ENCODE peak calls at places on chromosomes 2 and 18, in ten cellular contexts. D is GM12878; B is IMR-90; Q is A673; W is neural progenitor cell; V is CD4-positive, CD25-positive, alpha-beta regulatory T cell; S is gastrocnemius medialis; P is psoas muscle; F is kidney; X is prostate gland. J is an unnamed sample.
A peak's percentile ranks its signal among the peaks of the same experiment; 100 is the strongest.

GRCh38 chr18:53380063-53380639 is 844.3 kb downstream of the MBD2 start:
- DNase-seq in F (no peak), B (peak; percentile 31), P (no peak), X (no peak), W (peak; percentile 57), D (peak; percentile 3), Q (peak; percentile 77), S (no peak), V (peak; percentile 30), J (no peak)

GRCh38 chr18:32542221-32542798 is 71.6 kb upstream of the GAREM1 start:
- DNase-seq in D (no peak), W (peak; percentile 13), S (no peak), V (no peak), Q (no peak), F (no peak), P (no peak), X (no peak), B (peak; percentile 5), J (no peak)

GRCh38 chr2:200616656-200617055 is 30.8 kb downstream of the AOX1 start:
- DNase-seq in P (no peak), W (no peak), Q (no peak), V (no peak), F (no peak), B (peak; percentile 50), X (no peak), D (no peak), S (no peak), J (no peak)

GRCh38 chr2:20538308-20539132 is 91.6 kb downstream of the RHOB start:
- DNase-seq in F (no peak), X (no peak), S (peak; percentile 97), Q (no peak), V (no peak), D (no peak), W (no peak), P (peak; percentile 89), B (no peak), J (no peak)

GRCh38 chr2:9735335-9735734 is 104.5 kb upstream of the YWHAQ start:
- DNase-seq in X (no peak), W (no peak), F (no peak), S (no peak), D (no peak), P (no peak), Q (no peak), V (peak; percentile 71), B (no peak), J (no peak)

GRCh38 chr18:74425876-74426275 is 31.2 kb downstream of the DIPK1C start:
- DNase-seq in V (no peak), W (no peak), X (no peak), Q (no peak), S (no peak), D (no peak), F (no peak), B (no peak), P (no peak), J (no peak)

GRCh38 chr2:24818721-24819167 is 25.5 kb downstream of the CENPO start:
- DNase-seq in Q (no peak), S (no peak), B (peak; percentile 63), D (no peak), W (no peak), F (peak; percentile 25), P (peak; percentile 19), V (peak; percentile 14), X (peak; percentile 1), J (peak; percentile 49)

GRCh38 chr2:177525351-177525750 is 132.8 kb downstream of the AGPS start:
- DNase-seq in B (peak; percentile 2), V (no peak), D (no peak), S (no peak), F (no peak), X (no peak), W (no peak), P (no peak), Q (no peak), J (no peak)

GRCh38 chr2:181680937-181681811 is 857 bp upstream of the NEUROD1 start:
- DNase-seq in F (peak; percentile 61), X (no peak), S (no peak), B (no peak), D (no peak), Q (no peak), P (no peak), W (no peak), V (no peak), J (no peak)

GRCh38 chr2:181683518-181684453 is 3.5 kb upstream of the NEUROD1 start:
- DNase-seq in V (no peak), B (peak; percentile 18), P (no peak), X (no peak), W (peak; percentile 95), D (no peak), F (peak; percentile 67), Q (peak; percentile 63), S (no peak), J (no peak)

GRCh38 chr2:181682026-181682789 is 1.9 kb upstream of the NEUROD1 start:
- DNase-seq in F (peak; percentile 31), X (no peak), B (no peak), W (no peak), S (no peak), V (no peak), D (no peak), Q (no peak), P (no peak), J (no peak)

GRCh38 chr2:181684454-181685149 is 4.3 kb upstream of the NEUROD1 start:
- DNase-seq in X (no peak), F (peak; percentile 47), S (no peak), W (no peak), B (no peak), P (no peak), Q (no peak), D (no peak), V (no peak), J (no peak)

DNA sequence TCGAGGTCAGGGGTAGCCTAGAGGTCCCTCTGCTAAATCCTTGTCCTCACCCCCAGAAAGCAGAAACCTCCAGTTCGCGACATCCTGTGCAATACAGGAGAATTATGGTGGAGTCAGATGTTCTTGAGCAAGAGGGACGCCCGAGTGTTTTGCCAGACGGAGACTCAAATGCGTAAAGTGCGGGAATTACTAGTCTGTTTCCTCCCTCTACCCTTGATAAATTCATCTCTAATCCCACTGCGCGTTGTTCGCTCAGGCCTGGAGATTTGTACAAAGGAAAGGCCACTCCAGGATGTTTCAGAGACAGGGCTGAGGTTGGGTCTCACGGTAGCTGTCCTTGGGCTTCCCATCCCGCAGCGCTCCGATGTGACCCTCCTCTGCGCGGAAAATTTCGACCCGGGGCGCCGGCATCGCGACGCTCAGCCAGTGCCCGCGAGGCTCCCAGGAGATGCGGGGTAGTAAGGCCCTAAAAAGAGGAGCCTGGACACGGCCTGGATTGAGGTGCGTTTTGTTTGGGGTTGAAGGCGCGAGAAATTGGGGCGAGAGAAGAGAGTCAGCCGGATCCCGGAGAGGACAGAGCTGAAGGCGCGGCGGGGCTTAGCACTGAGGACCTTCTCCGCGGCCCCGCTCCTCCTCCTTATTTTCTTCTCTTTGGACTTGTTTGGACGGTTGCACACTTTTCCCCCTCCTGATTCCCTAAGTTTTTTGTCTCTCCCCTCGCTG is 2.6 kb upstream of the NEUROD1 start:
- DNase-seq in D (no peak), B (no peak), F (peak; percentile 55), X (no peak), W (peak; percentile 32), S (no peak), V (no peak), Q (no peak), P (no peak), J (no peak)
- H3K9me3 ChIP-seq in D (peaks cover 2% of the 10 kb centered on the region), B (peaks cover 22% of the 10 kb centered on the region), F (no peaks in the 10 kb centered on the region), X (no peaks in the 10 kb centered on the region), W (no peaks in the 10 kb centered on the region), S (no peaks in the 10 kb centered on the region), V (no peaks in the 10 kb centered on the region), Q (no peaks in the 10 kb centered on the region), P (no peaks in the 10 kb centered on the region), J (no peaks in the 10 kb centered on the region)

GRCh38 chr2:36480028-36480427 is 117.9 kb downstream of the FEZ2 start:
- DNase-seq in V (no peak), Q (no peak), S (no peak), W (no peak), P (no peak), F (no peak), B (no peak), X (no peak), D (no peak), J (no peak)

GRCh38 chr2:36481709-36482108 is 116.3 kb downstream of the FEZ2 start:
- DNase-seq in W (no peak), P (no peak), X (no peak), V (no peak), F (no peak), D (no peak), B (no peak), Q (no peak), S (no peak), J (no peak)

GRCh38 chr2:36478999-36479398 is 119.0 kb downstream of the FEZ2 start:
- DNase-seq in P (no peak), W (no peak), V (no peak), B (no peak), Q (no peak), D (no peak), S (no peak), X (no peak), F (no peak), J (no peak)

GRCh38 chr2:36479406-36479805 is 118.6 kb downstream of the FEZ2 start:
- DNase-seq in X (no peak), Q (no peak), W (no peak), S (no peak), B (no peak), D (no peak), P (no peak), V (no peak), F (no peak), J (no peak)

GRCh38 chr2:36480596-36480995 is 117.4 kb downstream of the FEZ2 start:
- DNase-seq in P (no peak), W (no peak), F (no peak), B (no peak), V (no peak), S (no peak), Q (no peak), X (no peak), D (no peak), J (no peak)
- H3K27ac ChIP-seq in P (no peak overlapping the region), W (no peak overlapping the region), F (no peak overlapping the region), B (peak overlapping the region; percentile 37), V (no peak overlapping the region), S (no peak overlapping the region), Q (no peak overlapping the region), X (no peak overlapping the region), D (no peak overlapping the region), J (no peak overlapping the region)

GRCh38 chr2:13212115-13212514 is 495.4 kb downstream of the TRIB2 start:
- DNase-seq in Q (no peak), D (no peak), F (no peak), W (no peak), B (no peak), V (no peak), P (no peak), S (no peak), X (no peak), J (no peak)
- H3K9me3 ChIP-seq in Q (no peaks in the 10 kb centered on the region), D (no peaks in the 10 kb centered on the region), F (no peaks in the 10 kb centered on the region), W (peaks cover 23% of the 10 kb centered on the region), B (no peaks in the 10 kb centered on the region), V (no peaks in the 10 kb centered on the region), P (peaks cover 4% of the 10 kb centered on the region), S (no peaks in the 10 kb centered on the region), X (no peaks in the 10 kb centered on the region), J (no peaks in the 10 kb centered on the region)

DNA sequence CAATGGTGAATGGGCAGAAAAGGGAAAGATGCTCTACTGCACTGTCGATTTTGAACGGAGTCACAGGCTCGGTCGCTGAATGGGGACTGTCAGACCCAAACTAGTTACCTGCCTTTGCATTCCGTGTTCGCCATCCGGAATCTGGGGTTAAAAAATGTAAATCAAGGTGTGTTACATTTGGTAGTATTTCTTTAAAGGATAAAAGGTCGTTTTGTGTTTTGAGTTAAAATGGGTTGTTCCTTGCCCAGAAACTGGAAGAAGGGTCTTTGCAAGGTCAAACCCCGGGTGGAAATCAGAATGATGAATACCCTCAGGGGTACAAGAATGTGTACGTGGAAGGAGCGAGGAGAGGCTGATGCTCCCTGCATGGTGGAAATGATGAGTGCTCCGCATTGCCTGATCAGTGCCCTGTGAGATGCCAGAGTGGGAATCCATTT is 1.0 kb downstream of the VSNL1 start:
- DNase-seq in W (peak; percentile 20), Q (no peak), B (no peak), V (no peak), F (no peak), X (no peak), P (no peak), S (no peak), D (no peak), J (no peak)
- H3K27ac ChIP-seq in W (no peak overlapping the region), Q (no peak overlapping the region), B (no peak overlapping the region), V (no peak overlapping the region), F (no peak overlapping the region), X (no peak overlapping the region), P (no peak overlapping the region), S (no peak overlapping the region), D (no peak overlapping the region), J (peak overlapping the region; percentile 94)

J was measured in right atrium auricular region.